ENCODE peak calls at places on chromosome 17, in seven cellular contexts. U is heart right ventricle, L is Calu3, M is OCI-LY7, Z is HAP-1, W is occipital lobe, C is GM12891. P is an unnamed sample.

GRCh38 chr17:40450175-40450574 is 6.9 kb downstream of the IGFBP4 start:
- DNase-seq in U (no peak), L (peak), M (peak), Z (peak), W (no peak), C (no peak), P (peak)

GRCh38 chr17:59853168-59853918 is 39.4 kb downstream of the TUBD1 start:
- DNase-seq in U (no peak), L (peak), M (peak), Z (peak), W (no peak), C (peak), P (peak)

GRCh38 chr17:50274142-50274944 is at the start of gene TMEM92:
- DNase-seq in U (no peak), L (peak), M (no peak), Z (peak), W (no peak), C (no peak), P (no peak)

GRCh38 chr17:61007980-61008379 is 330.3 kb downstream of the BCAS3 start:
- DNase-seq in U (no peak), L (no peak), M (no peak), Z (no peak), W (no peak), C (no peak), P (no peak)

GRCh38 chr17:17387017-17387416 is 83.8 kb downstream of the NT5M start:
- DNase-seq in U (no peak), L (peak), M (no peak), Z (no peak), W (no peak), C (no peak), P (no peak)

GRCh38 chr17:2982854-2983636 is 80.4 kb downstream of the OR1D5 start:
- DNase-seq in U (peak), L (no peak), M (no peak), Z (no peak), W (peak), C (no peak), P (no peak)

GRCh38 chr17:82600731-82601446 is 47.4 kb downstream of the WDR45B start:
- DNase-seq in U (no peak), L (no peak), M (no peak), Z (no peak), W (no peak), C (no peak), P (no peak)

GRCh38 chr17:43645765-43646481 is 15.8 kb downstream of the MEOX1 start:
- DNase-seq in U (peak), L (peak), M (no peak), Z (no peak), W (no peak), C (no peak), P (peak)

GRCh38 chr17:21190078-21190477 is 23.9 kb downstream of the TMEM11 start:
- DNase-seq in U (no peak), L (no peak), M (no peak), Z (no peak), W (no peak), C (no peak), P (no peak)

GRCh38 chr17:50043290-50044148 is 12.4 kb upstream of the ITGA3 start:
- DNase-seq in U (peak), L (peak), M (no peak), Z (no peak), W (no peak), C (no peak), P (no peak)

GRCh38 chr17:45846223-45846622 is 1.5 kb downstream of the SPPL2C start:
- DNase-seq in U (no peak), L (no peak), M (no peak), Z (no peak), W (no peak), C (no peak), P (no peak)

GRCh38 chr17:79520893-79521210 is 90.0 kb downstream of the RBFOX3 start:
- DNase-seq in U (no peak), L (no peak), M (no peak), Z (no peak), W (no peak), C (no peak), P (no peak)

GRCh38 chr17:3695723-3696411 is at the start of gene P2RX5:
- DNase-seq in U (no peak), L (peak), M (peak), Z (peak), W (no peak), C (no peak), P (peak)

GRCh38 chr17:82458885-82459424 is 414 bp downstream of the NARF start:
- DNase-seq in U (peak), L (no peak), M (peak), Z (no peak), W (no peak), C (no peak), P (no peak)

GRCh38 chr17:81396722-81397313 is 1.6 kb downstream of the BAHCC1 start:
- DNase-seq in U (peak), L (no peak), M (no peak), Z (peak), W (no peak), C (no peak), P (peak)

GRCh38 chr17:41486809-41487530 is 2.7 kb downstream of the KRT36 start:
- DNase-seq in U (no peak), L (peak), M (peak), Z (peak), W (no peak), C (peak), P (peak)

GRCh38 chr17:35746956-35747355 is 6.1 kb downstream of the GAS2L2 start:
- DNase-seq in U (no peak), L (no peak), M (no peak), Z (no peak), W (no peak), C (no peak), P (no peak)

GRCh38 chr17:63694974-63695773 is 4.8 kb downstream of the LIMD2 start:
- DNase-seq in U (no peak), L (no peak), M (peak), Z (no peak), W (no peak), C (no peak), P (no peak)

GRCh38 chr17:57737450-57737849 is 7.6 kb downstream of the CCDC182 start:
- DNase-seq in U (no peak), L (no peak), M (no peak), Z (no peak), W (no peak), C (no peak), P (no peak)

GRCh38 chr17:58370716-58371115 is 18.7 kb upstream of the SUPT4H1 start:
- DNase-seq in U (no peak), L (no peak), M (no peak), Z (no peak), W (no peak), C (no peak), P (no peak)

GRCh38 chr17:32596666-32597065 is 109.9 kb downstream of the CDK5R1 start:
- DNase-seq in U (no peak), L (no peak), M (no peak), Z (no peak), W (no peak), C (peak), P (no peak)